ENCODE peak calls at places on chromosomes 11 and 22, in four cellular contexts. V is fibroblast of lung, P is aorta, T is BJ. I is an unnamed sample.

GRCh38 chr11:75969626-75970308 is 154.8 kb downstream of the UVRAG start:
- DNase-seq in P (no peak), V (peak), T (peak), I (no peak)

GRCh38 chr11:14320020-14320419 is 39.0 kb downstream of the RRAS2 start:
- DNase-seq in V (peak), T (no peak), P (no peak), I (no peak)

GRCh38 chr22:42357634-42358296 is 74.4 kb downstream of the NFAM1 start:
- DNase-seq in P (no peak), T (no peak), V (no peak), I (peak)

GRCh38 chr11:71252782-71253730 is 679 bp upstream of the SHANK2 start:
- DNase-seq in T (no peak), V (peak), P (no peak), I (peak)

GRCh38 chr11:78993800-78994430 is 419.3 kb upstream of the NARS2 start:
- DNase-seq in P (no peak), V (no peak), T (no peak), I (no peak)

GRCh38 chr22:17264321-17265052 is 45.3 kb upstream of the ADA2 start:
- DNase-seq in V (peak), T (no peak), P (no peak), I (no peak)

GRCh38 chr22:46089426-46090041 is 60.8 kb upstream of the PPARA start:
- DNase-seq in V (no peak), T (no peak), P (peak), I (peak)

GRCh38 chr11:19459240-19459639 is 218.5 kb upstream of the E2F8 start:
- DNase-seq in V (no peak), T (no peak), P (no peak), I (no peak)

GRCh38 chr11:81869337-81870065 is 864.2 kb downstream of the FAM181B start:
- DNase-seq in V (peak), T (no peak), P (no peak), I (no peak)

GRCh38 chr11:102006835-102007566 is 40.2 kb upstream of the CFAP300 start:
- DNase-seq in P (no peak), V (no peak), T (no peak), I (no peak)

GRCh38 chr11:75351541-75352416 is at the start of gene ARRB1:
- DNase-seq in P (peak), V (peak), T (no peak), I (peak)

GRCh38 chr11:107018902-107019493 is 722 bp upstream of the GUCY1A2 start:
- DNase-seq in P (peak), V (peak), T (no peak), I (peak)

GRCh38 chr11:120179071-120179672 is 31.7 kb upstream of the OAF start:
- DNase-seq in V (peak), P (no peak), T (no peak), I (no peak)

GRCh38 chr11:94958118-94958517 is 15.2 kb downstream of the CWC15 start:
- DNase-seq in P (no peak), T (no peak), V (peak), I (no peak)

GRCh38 chr11:41334007-41334933 is 125.2 kb downstream of the LRRC4C start:
- DNase-seq in P (no peak), V (no peak), T (no peak), I (no peak)

GRCh38 chr22:35719212-35719869 is 1.7 kb downstream of the APOL5 start:
- DNase-seq in T (no peak), V (no peak), P (no peak), I (no peak)

GRCh38 chr11:64110465-64111375 is 55.2 kb downstream of the MACROD1 start:
- DNase-seq in T (no peak), V (no peak), P (no peak), I (no peak)

GRCh38 chr11:58730507-58731089 is 1.1 kb downstream of the GLYAT start:
- DNase-seq in T (peak), V (peak), P (no peak), I (no peak)

GRCh38 chr11:46490576-46491100 is 99.1 kb upstream of the CHRM4 start:
- DNase-seq in T (no peak), P (no peak), V (peak), I (no peak)

GRCh38 chr11:58059011-58059358 is 28.2 kb downstream of the OR6Q1 start:
- DNase-seq in T (peak), P (no peak), V (peak), I (no peak)

GRCh38 chr11:94068764-94069163 is 47.6 kb downstream of the HEPHL1 start:
- DNase-seq in T (no peak), V (peak), P (no peak), I (no peak)

GRCh38 chr11:440065-441042 is 1.5 kb downstream of the ANO9 start:
- DNase-seq in T (no peak), P (peak), V (no peak), I (peak)

GRCh38 chr11:69985654-69986420 is 92.3 kb upstream of the ANO1 start:
- DNase-seq in P (no peak), T (no peak), V (no peak), I (no peak)
- H3K4me3 ChIP-seq in P (peak), T (no peak), V (peak), I (peak)

DNA sequence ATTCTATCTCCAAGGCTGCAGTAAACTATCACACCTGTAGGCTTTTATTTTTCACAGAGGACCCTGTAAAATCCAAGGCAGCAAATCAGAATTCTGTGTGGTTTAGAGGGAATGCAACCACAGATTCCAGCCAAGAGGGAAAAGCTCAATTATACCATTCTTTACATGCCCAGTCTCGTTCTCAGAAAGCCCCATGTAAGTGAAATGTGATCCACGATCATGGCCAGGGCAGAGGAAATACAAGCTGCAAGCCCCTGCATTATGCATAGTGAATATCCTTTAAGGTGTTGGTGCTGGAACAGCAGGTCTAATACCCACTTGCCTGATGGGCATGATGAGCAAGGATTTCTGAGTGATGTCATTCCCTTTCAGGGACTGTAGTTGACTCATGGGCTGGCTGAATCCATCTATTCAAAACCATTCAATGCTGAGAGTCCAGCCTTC is 198.7 kb upstream of the MTMR2 start:
- DNase-seq in P (no peak), V (peak), T (no peak), I (no peak)
- H3K4me3 ChIP-seq in P (no peak), V (no peak), T (no peak), I (no peak)

GRCh38 chr11:18312663-18313420 is 9.1 kb downstream of the HPS5 start:
- DNase-seq in V (peak), P (no peak), T (no peak), I (no peak)
- H3K4me3 ChIP-seq in V (no peak), P (no peak), T (no peak), I (no peak)

DNA sequence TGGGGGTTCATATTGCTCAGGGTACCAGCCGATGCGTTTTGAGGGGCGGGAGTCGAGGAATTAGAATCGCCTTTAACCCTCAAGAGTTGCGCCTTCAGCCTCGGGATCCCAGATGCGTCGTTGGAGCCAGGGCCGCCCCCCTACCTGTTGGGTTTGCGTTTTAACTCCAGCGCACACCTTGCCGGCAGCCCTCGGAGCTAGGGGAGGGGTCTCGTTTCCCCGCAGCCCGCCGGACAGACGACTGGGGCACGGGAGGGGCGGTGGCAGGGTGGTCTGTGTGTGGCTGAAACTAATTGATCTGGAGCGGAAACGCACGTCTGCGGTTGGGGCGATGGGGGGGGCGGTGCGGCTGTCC is 3.4 kb upstream of the CCND1 start:
- DNase-seq in V (no peak), T (no peak), P (no peak), I (no peak)
- H3K4me3 ChIP-seq in V (no peak), T (peak), P (no peak), I (peak)

I was measured in lower lobe of right lung.